ENCODE peak calls at places on chromosomes 4 and X, in ten cellular contexts. V, F, E, W, A, B, Z, L, P and J are unnamed samples.

GRCh38 chr4:99945718-99946345 is 586 bp downstream of the DNAJB14 start:
- DNase-seq in Z (peak; percentile 66), W (peak; percentile 42), V (no peak), P (peak; percentile 77), L (no peak), A (no peak), E (peak; percentile 25), B (no peak), F (no peak), J (no peak)

GRCh38 chr4:13537011-13537831 is 7.1 kb downstream of the NKX3-2 start:
- DNase-seq in W (no peak), E (no peak), F (no peak), A (no peak), P (no peak), L (no peak), V (no peak), B (no peak), Z (peak; percentile 55), J (no peak)

GRCh38 chr4:41009411-41009810 is 204.9 kb downstream of the APBB2 start:
- DNase-seq in A (peak; percentile 7), E (peak; percentile 69), V (no peak), W (no peak), F (no peak), L (no peak), B (no peak), Z (no peak), P (no peak), J (no peak)

GRCh38 chr4:3418029-3418762 is 23.6 kb upstream of the HGFAC start:
- DNase-seq in L (peak; percentile 50), P (peak; percentile 57), Z (peak; percentile 57), W (no peak), V (no peak), A (no peak), E (no peak), B (peak; percentile 78), F (no peak), J (no peak)

GRCh38 chr4:153522800-153523089 is 56.6 kb downstream of the TMEM131L start:
- DNase-seq in B (no peak), W (no peak), A (no peak), P (no peak), L (no peak), F (no peak), V (no peak), E (no peak), Z (no peak), J (no peak)

GRCh38 chr4:76504613-76505465 is 69.8 kb downstream of the SHROOM3 start:
- DNase-seq in B (no peak), Z (no peak), A (peak; percentile 33), F (no peak), E (peak; percentile 40), P (no peak), V (no peak), W (no peak), L (no peak), J (peak; percentile 57)

GRCh38 chrX:140510895-140511295 is 6.0 kb upstream of the SOX3 start:
- DNase-seq in Z (no peak), L (no peak), V (no peak), F (no peak), W (no peak), A (no peak), P (no peak), B (no peak), E (no peak), J (no peak)

GRCh38 chr4:152283806-152284470 is 252.0 kb downstream of the FBXW7 start:
- DNase-seq in Z (no peak), F (no peak), W (no peak), P (no peak), B (no peak), A (no peak), L (no peak), V (no peak), E (peak; percentile 50), J (no peak)

GRCh38 chr4:33625762-33626161 is 2618.6 kb downstream of the ARAP2 start:
- DNase-seq in Z (no peak), P (no peak), E (no peak), L (no peak), A (no peak), V (no peak), F (no peak), B (no peak), W (no peak), J (no peak)

GRCh38 chr4:165404080-165404479 is 25.3 kb downstream of the CPE start:
- DNase-seq in B (no peak), L (no peak), F (no peak), E (no peak), P (no peak), W (no peak), A (no peak), V (no peak), Z (no peak), J (no peak)

GRCh38 chr4:166481739-166482138 is 608.7 kb downstream of the TLL1 start:
- DNase-seq in V (no peak), W (no peak), E (no peak), Z (no peak), P (no peak), F (no peak), A (no peak), B (no peak), L (no peak), J (no peak)

GRCh38 chrX:134502686-134503085 is 42.7 kb downstream of the HPRT1 start:
- DNase-seq in A (no peak), F (no peak), V (no peak), E (peak; percentile 6), L (no peak), P (no peak), B (no peak), W (no peak), Z (no peak), J (no peak)

GRCh38 chr4:130422255-130422654 is 1326.3 kb downstream of the C4orf33 start:
- DNase-seq in V (no peak), Z (no peak), A (no peak), W (no peak), F (no peak), B (no peak), P (no peak), E (no peak), L (no peak), J (no peak)

GRCh38 chr4:73673286-73673685 is 53.0 kb upstream of the RASSF6 start:
- DNase-seq in W (no peak), L (no peak), F (peak; percentile 60), E (no peak), B (no peak), A (no peak), V (no peak), P (no peak), Z (no peak), J (no peak)

GRCh38 chr4:159946983-159947645 is 844.2 kb downstream of the RAPGEF2 start:
- DNase-seq in L (no peak), V (no peak), B (no peak), Z (no peak), E (peak; percentile 46), A (peak; percentile 6), P (no peak), F (no peak), W (no peak), J (no peak)

GRCh38 chr4:145956288-145956890 is 17.8 kb upstream of the ZNF827 start:
- DNase-seq in W (peak; percentile 50), A (no peak), E (no peak), P (no peak), F (no peak), L (no peak), B (no peak), V (peak; percentile 20), Z (no peak), J (no peak)

GRCh38 chr4:15163284-15163645 is 161.0 kb downstream of the CPEB2 start:
- DNase-seq in B (no peak), L (no peak), V (no peak), A (no peak), P (no peak), F (no peak), Z (no peak), E (peak; percentile 45), W (no peak), J (no peak)

GRCh38 chr4:184504385-184504784 is 30.0 kb upstream of the IRF2 start:
- DNase-seq in L (no peak), B (no peak), Z (no peak), A (no peak), V (no peak), F (no peak), P (no peak), E (no peak), W (no peak), J (no peak)

GRCh38 chr4:11949355-11949754 is 520.7 kb upstream of the HS3ST1 start:
- DNase-seq in L (no peak), Z (no peak), V (no peak), E (no peak), F (no peak), B (no peak), P (no peak), W (no peak), A (no peak), J (no peak)

GRCh38 chr4:11954093-11954492 is 525.4 kb upstream of the HS3ST1 start:
- DNase-seq in F (no peak), A (peak; percentile 0), W (peak; percentile 23), P (no peak), L (no peak), Z (no peak), B (no peak), V (no peak), E (no peak), J (no peak)
- TF ChIP-seq CTCF in F (peak; percentile 59), A (no peak), W (no peak), P (peak; percentile 45), L (no peak), Z (no peak), B (no peak), V (no peak), E (peak; percentile 29), J (peak; percentile 31)

GRCh38 chrX:145631461-145631951 is 186.1 kb upstream of the SLITRK2 start:
- DNase-seq in V (no peak), F (no peak), W (no peak), A (no peak), P (no peak), E (no peak), B (no peak), L (no peak), Z (no peak), J (no peak)
- H3K9me3 ChIP-seq in V (no peaks in the 10 kb centered on the region), F (no peaks in the 10 kb centered on the region), W (no peaks in the 10 kb centered on the region), A (no peaks in the 10 kb centered on the region), P (no peaks in the 10 kb centered on the region), E (no peaks in the 10 kb centered on the region), B (no peaks in the 10 kb centered on the region), L (no peaks in the 10 kb centered on the region), Z (no peaks in the 10 kb centered on the region), J (no peaks in the 10 kb centered on the region)

GRCh38 chrX:132651411-132652086 is 162.7 kb upstream of the MBNL3 start:
- DNase-seq in A (no peak), E (peak; percentile 26), L (no peak), F (no peak), V (no peak), B (no peak), W (no peak), P (no peak), Z (no peak), J (no peak)
- TF ChIP-seq CTCF in A (no peak), E (no peak), L (no peak), F (peak; percentile 11), V (no peak), B (no peak), W (no peak), P (no peak), Z (no peak), J (no peak)

DNA sequence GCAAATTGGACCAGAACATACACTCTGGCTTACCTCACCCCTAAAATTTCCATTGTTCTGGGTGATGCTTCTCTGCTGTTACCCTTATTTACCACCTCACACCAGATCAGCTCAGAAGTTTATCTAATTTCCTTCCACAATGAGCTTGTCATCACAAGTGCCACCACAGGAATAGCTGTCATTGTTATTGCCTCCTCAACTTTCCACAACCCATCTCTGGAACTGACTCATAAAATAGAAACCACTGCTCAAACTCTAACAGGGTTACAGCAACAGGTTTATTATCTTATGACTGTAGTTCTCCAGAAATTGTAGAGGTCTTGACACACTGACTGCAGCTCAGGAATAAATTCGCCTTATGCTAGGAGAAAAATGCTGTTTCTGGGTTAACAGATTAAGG is 52.7 kb downstream of the ZNF718 start:
- DNase-seq in A (no peak), W (no peak), B (no peak), P (no peak), L (no peak), V (no peak), Z (no peak), F (no peak), E (no peak), J (no peak)
- H3K9me3 ChIP-seq in A (peaks cover 19% of the 10 kb centered on the region), W (peaks cover 3% of the 10 kb centered on the region), B (peaks cover 58% of the 10 kb centered on the region), P (peaks cover 14% of the 10 kb centered on the region), L (peaks cover 20% of the 10 kb centered on the region), V (peaks cover 43% of the 10 kb centered on the region), Z (peaks cover 18% of the 10 kb centered on the region), F (peaks cover 99% of the 10 kb centered on the region), E (peaks cover 6% of the 10 kb centered on the region), J (peaks cover 100% of the 10 kb centered on the region)